ENCODE peak calls at places on chromosomes 6 and 20, in nine cellular contexts. One of them, this sample, is unnamed.
A peak's percentile ranks its signal among the peaks of the same experiment; 100 is the strongest.

GRCh38 chr20:20480689-20481088 is 112.8 kb downstream of the INSM1 start:
- DNase-seq in HepG2: no peak
- DNase-seq in GM23248: peak; percentile 90
- DNase-seq in neural progenitor cell: no peak
- DNase-seq in mammary epithelial cell: peak; percentile 79
- DNase-seq in mesenchymal stem cell: peak; percentile 87
- DNase-seq in endothelial cell of umbilical vein: no peak
- DNase-seq in IMR-90: peak; percentile 84
- DNase-seq in astrocyte: peak; percentile 71
- DNase-seq in this sample: no peak

GRCh38 chr20:49785851-49786174 is 26.8 kb upstream of the SLC9A8 start:
- DNase-seq in mammary epithelial cell: no peak
- DNase-seq in HepG2: no peak
- DNase-seq in GM23248: no peak
- DNase-seq in neural progenitor cell: no peak
- DNase-seq in astrocyte: no peak
- DNase-seq in IMR-90: no peak
- DNase-seq in mesenchymal stem cell: no peak
- DNase-seq in endothelial cell of umbilical vein: no peak
- DNase-seq in this sample: peak; percentile 68

GRCh38 chr6:7075341-7075740 is 32.4 kb upstream of the RREB1 start:
- DNase-seq in mesenchymal stem cell: no peak
- DNase-seq in mammary epithelial cell: no peak
- DNase-seq in endothelial cell of umbilical vein: no peak
- DNase-seq in IMR-90: no peak
- DNase-seq in astrocyte: no peak
- DNase-seq in HepG2: no peak
- DNase-seq in neural progenitor cell: no peak
- DNase-seq in GM23248: no peak
- DNase-seq in this sample: no peak

GRCh38 chr20:23629017-23629541 is 8.7 kb downstream of the CST3 start:
- DNase-seq in GM23248: peak; percentile 76
- DNase-seq in endothelial cell of umbilical vein: peak; percentile 86
- DNase-seq in IMR-90: peak; percentile 69
- DNase-seq in neural progenitor cell: no peak
- DNase-seq in mammary epithelial cell: peak; percentile 96
- DNase-seq in astrocyte: peak; percentile 75
- DNase-seq in mesenchymal stem cell: peak; percentile 85
- DNase-seq in HepG2: peak; percentile 98
- DNase-seq in this sample: no peak

GRCh38 chr20:9927224-9927623 is 88.3 kb upstream of the PAK5 start:
- DNase-seq in neural progenitor cell: no peak
- DNase-seq in HepG2: no peak
- DNase-seq in mesenchymal stem cell: no peak
- DNase-seq in endothelial cell of umbilical vein: no peak
- DNase-seq in mammary epithelial cell: peak; percentile 84
- DNase-seq in IMR-90: no peak
- DNase-seq in GM23248: peak; percentile 16
- DNase-seq in astrocyte: no peak
- DNase-seq in this sample: no peak

GRCh38 chr20:56626367-56627121 is 2.6 kb upstream of the TFAP2C start:
- DNase-seq in endothelial cell of umbilical vein: no peak
- DNase-seq in astrocyte: no peak
- DNase-seq in mesenchymal stem cell: peak; percentile 52
- DNase-seq in neural progenitor cell: peak; percentile 89
- DNase-seq in mammary epithelial cell: no peak
- DNase-seq in HepG2: no peak
- DNase-seq in IMR-90: no peak
- DNase-seq in GM23248: peak; percentile 52
- DNase-seq in this sample: no peak

GRCh38 chr6:153727910-153728309 is 311.1 kb upstream of the OPRM1 start:
- DNase-seq in HepG2: no peak
- DNase-seq in mesenchymal stem cell: peak; percentile 59
- DNase-seq in mammary epithelial cell: peak; percentile 3
- DNase-seq in neural progenitor cell: no peak
- DNase-seq in endothelial cell of umbilical vein: no peak
- DNase-seq in astrocyte: no peak
- DNase-seq in GM23248: peak; percentile 2
- DNase-seq in IMR-90: no peak
- DNase-seq in this sample: no peak

GRCh38 chr20:10006461-10006860 is 28.3 kb upstream of the ANKEF1 start:
- DNase-seq in mesenchymal stem cell: no peak
- DNase-seq in HepG2: no peak
- DNase-seq in neural progenitor cell: no peak
- DNase-seq in astrocyte: no peak
- DNase-seq in endothelial cell of umbilical vein: no peak
- DNase-seq in mammary epithelial cell: no peak
- DNase-seq in GM23248: no peak
- DNase-seq in IMR-90: no peak
- DNase-seq in this sample: no peak

GRCh38 chr6:136566851-136567250 is 16.6 kb upstream of the MAP7 start:
- DNase-seq in HepG2: no peak
- DNase-seq in GM23248: no peak
- DNase-seq in astrocyte: no peak
- DNase-seq in mammary epithelial cell: no peak
- DNase-seq in mesenchymal stem cell: no peak
- DNase-seq in neural progenitor cell: no peak
- DNase-seq in endothelial cell of umbilical vein: peak; percentile 49
- DNase-seq in IMR-90: no peak
- DNase-seq in this sample: no peak

GRCh38 chr20:13301596-13301995 is 80.5 kb downstream of the ISM1 start:
- DNase-seq in neural progenitor cell: no peak
- DNase-seq in endothelial cell of umbilical vein: no peak
- DNase-seq in HepG2: no peak
- DNase-seq in GM23248: no peak
- DNase-seq in mesenchymal stem cell: no peak
- DNase-seq in IMR-90: no peak
- DNase-seq in astrocyte: no peak
- DNase-seq in mammary epithelial cell: peak; percentile 24
- DNase-seq in this sample: no peak

GRCh38 chr6:74867286-74867685 is 338.6 kb downstream of the COL12A1 start:
- DNase-seq in IMR-90: no peak
- DNase-seq in neural progenitor cell: no peak
- DNase-seq in GM23248: peak; percentile 16
- DNase-seq in mammary epithelial cell: no peak
- DNase-seq in HepG2: no peak
- DNase-seq in endothelial cell of umbilical vein: no peak
- DNase-seq in mesenchymal stem cell: no peak
- DNase-seq in astrocyte: peak; percentile 39
- DNase-seq in this sample: no peak

GRCh38 chr6:22590423-22590822 is 21.1 kb downstream of the HDGFL1 start:
- DNase-seq in astrocyte: no peak
- DNase-seq in endothelial cell of umbilical vein: no peak
- DNase-seq in HepG2: no peak
- DNase-seq in mesenchymal stem cell: no peak
- DNase-seq in mammary epithelial cell: no peak
- DNase-seq in neural progenitor cell: no peak
- DNase-seq in IMR-90: no peak
- DNase-seq in GM23248: no peak
- DNase-seq in this sample: no peak

GRCh38 chr6:48825501-48826317 is 637.3 kb downstream of the MMUT start:
- DNase-seq in neural progenitor cell: no peak
- DNase-seq in endothelial cell of umbilical vein: peak; percentile 23
- DNase-seq in astrocyte: no peak
- DNase-seq in GM23248: peak; percentile 42
- DNase-seq in IMR-90: peak; percentile 49
- DNase-seq in HepG2: no peak
- DNase-seq in mammary epithelial cell: no peak
- DNase-seq in mesenchymal stem cell: peak; percentile 13
- DNase-seq in this sample: no peak

GRCh38 chr6:48826884-48827701 is 636.0 kb downstream of the MMUT start:
- DNase-seq in HepG2: no peak
- DNase-seq in mesenchymal stem cell: peak; percentile 93
- DNase-seq in GM23248: peak; percentile 97
- DNase-seq in endothelial cell of umbilical vein: peak; percentile 71
- DNase-seq in IMR-90: peak; percentile 97
- DNase-seq in neural progenitor cell: no peak
- DNase-seq in astrocyte: peak; percentile 99
- DNase-seq in mammary epithelial cell: peak; percentile 100
- DNase-seq in this sample: no peak

GRCh38 chr6:48826318-48826595 is 636.8 kb downstream of the MMUT start:
- DNase-seq in IMR-90: no peak
- DNase-seq in astrocyte: peak; percentile 13
- DNase-seq in mammary epithelial cell: no peak
- DNase-seq in HepG2: no peak
- DNase-seq in neural progenitor cell: no peak
- DNase-seq in GM23248: peak; percentile 19
- DNase-seq in endothelial cell of umbilical vein: peak; percentile 20
- DNase-seq in mesenchymal stem cell: no peak
- DNase-seq in this sample: no peak
- H3K4me2 ChIP-seq in IMR-90: peak overlapping the region; percentile 94
- H3K4me2 ChIP-seq in astrocyte: peak overlapping the region; percentile 71
- H3K4me2 ChIP-seq in mammary epithelial cell: peak overlapping the region; percentile 63
- H3K4me2 ChIP-seq in HepG2: no peak overlapping the region
- H3K4me2 ChIP-seq in neural progenitor cell: no peak overlapping the region
- H3K4me2 ChIP-seq in GM23248: peak overlapping the region; percentile 76
- H3K4me2 ChIP-seq in endothelial cell of umbilical vein: peak overlapping the region; percentile 95
- H3K4me2 ChIP-seq in mesenchymal stem cell: no peak overlapping the region
- H3K4me2 ChIP-seq in this sample: no peak overlapping the region

GRCh38 chr20:63967330-63968135 is 2.2 kb downstream of the ZNF512B start:
- DNase-seq in mammary epithelial cell: no peak
- DNase-seq in endothelial cell of umbilical vein: no peak
- DNase-seq in IMR-90: no peak
- DNase-seq in mesenchymal stem cell: no peak
- DNase-seq in GM23248: no peak
- DNase-seq in HepG2: no peak
- DNase-seq in neural progenitor cell: no peak
- DNase-seq in astrocyte: no peak
- DNase-seq in this sample: no peak

GRCh38 chr20:63969851-63970713 is at the start of gene ZNF512B:
- DNase-seq in IMR-90: peak; percentile 50
- DNase-seq in mesenchymal stem cell: peak; percentile 57
- DNase-seq in astrocyte: no peak
- DNase-seq in neural progenitor cell: peak; percentile 79
- DNase-seq in endothelial cell of umbilical vein: no peak
- DNase-seq in mammary epithelial cell: no peak
- DNase-seq in GM23248: peak; percentile 76
- DNase-seq in HepG2: peak; percentile 66
- DNase-seq in this sample: peak; percentile 64

GRCh38 chr20:63970714-63971431 is 1.1 kb upstream of the ZNF512B start:
- DNase-seq in endothelial cell of umbilical vein: no peak
- DNase-seq in astrocyte: no peak
- DNase-seq in mammary epithelial cell: no peak
- DNase-seq in mesenchymal stem cell: no peak
- DNase-seq in GM23248: no peak
- DNase-seq in IMR-90: no peak
- DNase-seq in HepG2: no peak
- DNase-seq in neural progenitor cell: no peak
- DNase-seq in this sample: no peak

GRCh38 chr20:63968136-63968927 is 1.4 kb downstream of the ZNF512B start:
- DNase-seq in endothelial cell of umbilical vein: no peak
- DNase-seq in IMR-90: no peak
- DNase-seq in mammary epithelial cell: no peak
- DNase-seq in GM23248: no peak
- DNase-seq in astrocyte: no peak
- DNase-seq in mesenchymal stem cell: no peak
- DNase-seq in neural progenitor cell: no peak
- DNase-seq in HepG2: no peak
- DNase-seq in this sample: no peak

DNA sequence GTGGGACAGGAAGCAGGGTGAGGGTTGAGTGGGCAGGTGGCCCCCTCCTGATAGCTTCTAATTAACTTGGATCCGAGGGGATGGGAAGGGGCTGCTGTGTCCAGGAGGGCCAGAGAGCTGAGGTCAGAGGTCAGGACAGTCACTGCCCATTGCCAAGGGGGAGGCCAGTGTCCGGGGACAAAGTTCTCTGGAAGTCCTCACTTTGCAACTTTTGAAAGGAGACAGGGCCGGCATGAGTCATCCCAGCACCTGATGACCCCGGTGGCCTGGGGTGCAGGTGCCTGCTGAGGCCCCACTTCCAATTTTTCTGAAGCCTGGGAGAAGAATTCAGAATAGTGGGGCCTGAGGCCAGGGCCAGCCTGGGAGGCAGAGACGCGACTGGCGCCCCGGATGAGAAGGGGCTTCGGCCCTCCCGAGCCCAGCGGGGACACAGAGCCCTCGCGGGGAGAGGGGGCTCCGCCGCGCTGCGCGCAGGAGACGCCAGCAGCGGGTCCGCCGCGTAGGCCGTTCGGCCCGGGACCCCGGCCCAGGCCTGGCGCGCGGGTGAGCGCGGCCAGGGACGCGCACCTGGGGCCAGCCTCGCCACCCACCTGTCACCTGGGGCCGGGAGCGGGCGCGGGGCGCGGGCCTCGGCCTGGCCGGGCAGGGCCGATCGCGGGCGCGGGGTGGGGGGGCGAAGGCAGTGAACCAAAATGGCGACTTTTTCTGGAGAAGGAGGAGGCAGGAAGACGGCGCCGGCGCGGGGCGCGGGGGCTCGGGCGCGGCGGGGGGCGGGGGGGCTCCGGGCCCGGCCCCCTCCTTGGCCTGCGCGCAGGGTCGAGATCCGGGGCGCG is 586 bp downstream of the ZNF512B start:
- DNase-seq in GM23248: peak; percentile 50
- DNase-seq in mesenchymal stem cell: no peak
- DNase-seq in endothelial cell of umbilical vein: no peak
- DNase-seq in neural progenitor cell: peak; percentile 56
- DNase-seq in IMR-90: no peak
- DNase-seq in HepG2: peak; percentile 81
- DNase-seq in astrocyte: no peak
- DNase-seq in mammary epithelial cell: no peak
- DNase-seq in this sample: no peak
- H3K27ac ChIP-seq in GM23248: no peak overlapping the region
- H3K27ac ChIP-seq in mesenchymal stem cell: no peak overlapping the region
- H3K27ac ChIP-seq in endothelial cell of umbilical vein: peak overlapping the region; percentile 10
- H3K27ac ChIP-seq in neural progenitor cell: no peak overlapping the region
- H3K27ac ChIP-seq in IMR-90: peak overlapping the region; percentile 18
- H3K27ac ChIP-seq in HepG2: peak overlapping the region; percentile 84
- H3K27ac ChIP-seq in astrocyte: peak overlapping the region; percentile 33
- H3K27ac ChIP-seq in mammary epithelial cell: no peak overlapping the region
- H3K27ac ChIP-seq in this sample: peak overlapping the region; percentile 1

GRCh38 chr6:166751051-166751595 is 124.1 kb upstream of the RPS6KA2 start:
- DNase-seq in GM23248: no peak
- DNase-seq in HepG2: no peak
- DNase-seq in neural progenitor cell: peak; percentile 49
- DNase-seq in mammary epithelial cell: no peak
- DNase-seq in mesenchymal stem cell: no peak
- DNase-seq in endothelial cell of umbilical vein: no peak
- DNase-seq in astrocyte: no peak
- DNase-seq in IMR-90: no peak
- DNase-seq in this sample: peak; percentile 37
- H3K4me2 ChIP-seq in GM23248: no peak overlapping the region
- H3K4me2 ChIP-seq in HepG2: no peak overlapping the region
- H3K4me2 ChIP-seq in neural progenitor cell: no peak overlapping the region
- H3K4me2 ChIP-seq in mammary epithelial cell: no peak overlapping the region
- H3K4me2 ChIP-seq in mesenchymal stem cell: peak overlapping the region; percentile 38
- H3K4me2 ChIP-seq in endothelial cell of umbilical vein: no peak overlapping the region
- H3K4me2 ChIP-seq in astrocyte: peak overlapping the region; percentile 41
- H3K4me2 ChIP-seq in IMR-90: no peak overlapping the region
- H3K4me2 ChIP-seq in this sample: no peak overlapping the region

DNA sequence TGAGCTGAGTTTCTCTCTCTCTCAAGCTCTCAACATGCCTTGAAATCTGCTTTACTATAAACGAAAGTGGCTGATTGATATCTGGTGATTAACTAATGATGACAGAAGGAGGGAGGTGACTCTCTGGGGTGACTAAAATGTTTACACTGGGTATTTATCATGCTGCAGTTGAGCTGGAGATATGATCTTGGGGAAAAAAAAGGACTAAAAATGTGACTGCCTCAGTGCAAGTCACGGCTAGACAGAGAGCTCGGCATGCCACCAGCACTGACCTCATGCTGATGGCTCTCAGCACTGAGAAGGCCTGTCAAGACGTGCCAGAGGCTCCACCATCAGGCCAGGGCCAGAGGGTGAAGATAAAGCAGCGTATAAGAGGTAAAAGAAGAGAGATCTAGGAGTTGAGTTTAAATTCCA is 103.1 kb upstream of the SPACA1 start:
- DNase-seq in HepG2: peak; percentile 71
- DNase-seq in GM23248: peak; percentile 87
- DNase-seq in IMR-90: peak; percentile 36
- DNase-seq in mammary epithelial cell: peak; percentile 93
- DNase-seq in neural progenitor cell: peak; percentile 49
- DNase-seq in endothelial cell of umbilical vein: no peak
- DNase-seq in astrocyte: peak; percentile 78
- DNase-seq in mesenchymal stem cell: peak; percentile 60
- DNase-seq in this sample: peak; percentile 58
- H3K27ac ChIP-seq in HepG2: no peak overlapping the region
- H3K27ac ChIP-seq in GM23248: no peak overlapping the region
- H3K27ac ChIP-seq in IMR-90: no peak overlapping the region
- H3K27ac ChIP-seq in mammary epithelial cell: peak overlapping the region; percentile 54
- H3K27ac ChIP-seq in neural progenitor cell: no peak overlapping the region
- H3K27ac ChIP-seq in endothelial cell of umbilical vein: no peak overlapping the region
- H3K27ac ChIP-seq in astrocyte: no peak overlapping the region
- H3K27ac ChIP-seq in mesenchymal stem cell: no peak overlapping the region
- H3K27ac ChIP-seq in this sample: no peak overlapping the region

This sample was measured in OCI-LY7.